ENCODE peak calls at places on chromosomes 1 and 21, in six cellular contexts. A is GM23338, Q is ovary, D is uterus, X is mesenchymal stem cell, O is tibial artery. W is an unnamed sample.

GRCh38 chr1:26234644-26235384 is 814 bp downstream of the CEP85 start:
- DNase-seq in D (no peak), A (peak; percentile 61), X (peak; percentile 61), Q (peak; percentile 28), O (no peak), W (no peak)

GRCh38 chr1:82567308-82567707 is 766.6 kb downstream of the ADGRL2 start:
- DNase-seq in Q (no peak), O (no peak), D (no peak), X (no peak), A (no peak), W (no peak)

GRCh38 chr1:64172458-64172983 is 30.9 kb upstream of the UBE2U start:
- DNase-seq in O (no peak), D (no peak), Q (no peak), X (peak; percentile 60), A (no peak), W (no peak)

GRCh38 chr1:33392639-33393038 is 38.3 kb downstream of the PHC2 start:
- DNase-seq in X (peak; percentile 83), Q (no peak), D (no peak), A (peak; percentile 52), O (no peak), W (no peak)

GRCh38 chr1:244387415-244387814 is 64.3 kb downstream of the ADSS2 start:
- DNase-seq in Q (no peak), A (no peak), X (no peak), D (no peak), O (no peak), W (no peak)

GRCh38 chr1:73623946-73624345 is 574.0 kb downstream of the LRRIQ3 start:
- DNase-seq in Q (no peak), A (no peak), O (no peak), X (no peak), D (no peak), W (no peak)

GRCh38 chr1:24714859-24715520 is 30.3 kb upstream of the CLIC4 start:
- DNase-seq in Q (no peak), D (no peak), A (no peak), O (no peak), X (no peak), W (no peak)

GRCh38 chr1:244702620-244703019 is 49.7 kb downstream of the DESI2 start:
- DNase-seq in Q (no peak), O (no peak), D (no peak), A (no peak), X (no peak), W (no peak)

GRCh38 chr1:160205242-160205973 is at the start of gene PEA15:
- DNase-seq in O (peak; percentile 89), A (peak; percentile 90), D (peak; percentile 80), X (peak; percentile 77), Q (peak; percentile 85), W (peak; percentile 73)

GRCh38 chr1:179826626-179827280 is 50.9 kb downstream of the TOR1AIP2 start:
- DNase-seq in Q (no peak), X (no peak), O (peak; percentile 4), D (no peak), A (no peak), W (no peak)

GRCh38 chr1:227357229-227358078 is 39.2 kb upstream of the CDC42BPA start:
- DNase-seq in O (peak; percentile 77), X (peak; percentile 91), D (peak; percentile 36), Q (peak; percentile 49), A (peak; percentile 38), W (peak; percentile 86)

GRCh38 chr1:184753608-184754478 is 815 bp downstream of the EDEM3 start:
- DNase-seq in Q (no peak), D (no peak), A (peak; percentile 65), X (peak; percentile 56), O (peak; percentile 76), W (peak; percentile 59)

GRCh38 chr1:244876228-244876910 is 12.0 kb upstream of the HNRNPU start:
- DNase-seq in X (no peak), D (no peak), Q (no peak), A (no peak), O (no peak), W (no peak)

GRCh38 chr1:2584822-2585317 is 1.7 kb upstream of the PRXL2B start:
- DNase-seq in X (no peak), D (no peak), Q (no peak), O (no peak), A (no peak), W (no peak)
- H3K4me1 ChIP-seq in X (peaks cover 21% of the 10 kb centered on the region), D (peaks cover 4% of the 10 kb centered on the region), Q (peaks cover 11% of the 10 kb centered on the region), O (peaks cover 37% of the 10 kb centered on the region), A (peaks cover 13% of the 10 kb centered on the region), W (peaks cover 27% of the 10 kb centered on the region)

GRCh38 chr21:33817663-33818433 is 97.8 kb downstream of the ATP5PO start:
- DNase-seq in D (no peak), X (no peak), Q (no peak), O (no peak), A (no peak), W (no peak)
- H3K36me3 ChIP-seq in D (no peaks in the 10 kb centered on the region), X (peaks cover 86% of the 10 kb centered on the region), Q (no peaks in the 10 kb centered on the region), O (peaks cover 40% of the 10 kb centered on the region), A (peaks cover 29% of the 10 kb centered on the region), W (peaks cover 47% of the 10 kb centered on the region)

DNA sequence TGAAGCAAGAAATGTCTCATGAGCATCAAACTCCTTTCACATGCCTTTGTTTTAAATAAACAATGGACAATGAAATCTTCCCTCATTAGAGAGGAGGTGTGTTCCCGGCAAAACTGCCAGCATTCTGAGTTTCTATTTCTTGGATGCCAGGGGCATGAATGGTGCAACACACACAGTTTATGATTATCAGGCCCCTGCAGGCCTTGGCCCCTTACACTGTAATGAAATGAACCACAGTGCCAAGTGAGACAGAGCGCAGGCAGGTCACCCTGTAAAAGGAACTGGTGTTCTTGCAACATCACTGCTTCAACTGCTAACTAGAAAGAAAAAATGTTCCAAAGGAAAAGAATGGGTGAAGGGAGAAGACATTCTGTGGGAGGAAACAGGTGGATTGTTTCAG is 3.8 kb upstream of the PIGC start:
- DNase-seq in Q (no peak), X (no peak), O (no peak), A (no peak), D (no peak), W (no peak)
- H3K4me1 ChIP-seq in Q (no peaks in the 10 kb centered on the region), X (peaks cover 19% of the 10 kb centered on the region), O (peaks cover 23% of the 10 kb centered on the region), A (peaks cover 6% of the 10 kb centered on the region), D (no peaks in the 10 kb centered on the region), W (no peaks in the 10 kb centered on the region)

DNA sequence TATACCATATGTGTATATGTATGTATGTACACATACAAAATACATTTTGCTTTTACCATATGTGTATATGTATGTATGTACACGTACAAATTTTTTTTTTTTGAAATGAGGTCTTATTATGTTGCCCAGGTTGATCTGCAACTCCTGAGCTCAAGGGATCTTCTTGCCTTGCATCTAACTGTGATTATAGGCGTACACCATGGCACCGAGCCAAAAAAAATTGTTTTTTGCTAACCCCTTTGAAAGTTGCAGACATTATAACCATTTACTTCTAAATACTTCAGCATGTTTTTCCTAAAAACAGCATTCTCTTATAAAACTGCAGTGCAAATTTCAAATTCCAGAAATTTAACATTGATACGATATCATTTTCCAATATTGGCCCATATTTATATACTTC is 147.0 kb downstream of the POU2F1 start:
- DNase-seq in O (no peak), A (no peak), Q (no peak), X (no peak), D (no peak), W (no peak)
- H3K36me3 ChIP-seq in O (peaks cover 6% of the 10 kb centered on the region), A (no peaks in the 10 kb centered on the region), Q (no peaks in the 10 kb centered on the region), X (peaks cover 26% of the 10 kb centered on the region), D (no peaks in the 10 kb centered on the region), W (peaks cover 7% of the 10 kb centered on the region)